ENCODE peak calls at places on chromosomes 7 and 10, in nine cellular contexts. I is suprapubic skin, J is esophagus muscularis mucosa, X is transverse colon, C is spleen, E is sigmoid colon, Q is GM12891, K is breast epithelium, L is GM12878. G is an unnamed sample.
A peak's percentile ranks its signal among the peaks of the same experiment; 100 is the strongest.

GRCh38 chr10:49182776-49183175 is 5.4 kb downstream of the TMEM273 start:
- DNase-seq in L (no peak), C (no peak), I (no peak), J (no peak), E (no peak), X (no peak), Q (no peak), K (no peak), G (no peak)

GRCh38 chr7:128415217-128415785 is 5.5 kb upstream of the IMPDH1 start:
- DNase-seq in K (no peak), E (no peak), I (no peak), L (no peak), Q (no peak), C (no peak), J (no peak), X (no peak), G (no peak)

GRCh38 chr7:158283016-158283974 is 304.3 kb downstream of the PTPRN2 start:
- DNase-seq in J (no peak), K (peak; percentile 25), X (no peak), L (no peak), Q (no peak), E (peak; percentile 49), I (no peak), C (peak; percentile 59), G (no peak)

GRCh38 chr7:101232141-101232821 is 5.3 kb downstream of the CLDN15 start:
- DNase-seq in Q (no peak), X (peak; percentile 88), J (no peak), E (no peak), L (no peak), I (no peak), K (no peak), C (peak; percentile 71), G (no peak)

GRCh38 chr7:107078517-107078966 is 34.0 kb downstream of the PRKAR2B start:
- DNase-seq in X (no peak), Q (no peak), I (no peak), L (no peak), E (no peak), K (no peak), J (no peak), C (no peak), G (no peak)

GRCh38 chr10:97572214-97572989 is at the start of gene ANKRD2:
- DNase-seq in J (no peak), Q (peak; percentile 79), E (peak; percentile 89), C (peak; percentile 90), K (peak; percentile 74), L (no peak), I (peak; percentile 86), X (peak; percentile 78), G (peak; percentile 77)

GRCh38 chr10:104686829-104687228 is 45.7 kb downstream of the SORCS3 start:
- DNase-seq in X (no peak), E (no peak), Q (no peak), J (peak; percentile 42), I (no peak), K (no peak), C (no peak), L (no peak), G (no peak)

GRCh38 chr7:141221007-141221612 is 147.2 kb downstream of the TMEM178B start:
- DNase-seq in I (no peak), J (no peak), K (no peak), C (no peak), L (no peak), X (no peak), Q (no peak), E (no peak), G (no peak)

GRCh38 chr10:110353244-110354119 is 48.8 kb upstream of the SMNDC1 start:
- DNase-seq in Q (no peak), X (peak; percentile 28), C (no peak), E (no peak), K (no peak), L (no peak), J (no peak), I (no peak), G (no peak)

DNA sequence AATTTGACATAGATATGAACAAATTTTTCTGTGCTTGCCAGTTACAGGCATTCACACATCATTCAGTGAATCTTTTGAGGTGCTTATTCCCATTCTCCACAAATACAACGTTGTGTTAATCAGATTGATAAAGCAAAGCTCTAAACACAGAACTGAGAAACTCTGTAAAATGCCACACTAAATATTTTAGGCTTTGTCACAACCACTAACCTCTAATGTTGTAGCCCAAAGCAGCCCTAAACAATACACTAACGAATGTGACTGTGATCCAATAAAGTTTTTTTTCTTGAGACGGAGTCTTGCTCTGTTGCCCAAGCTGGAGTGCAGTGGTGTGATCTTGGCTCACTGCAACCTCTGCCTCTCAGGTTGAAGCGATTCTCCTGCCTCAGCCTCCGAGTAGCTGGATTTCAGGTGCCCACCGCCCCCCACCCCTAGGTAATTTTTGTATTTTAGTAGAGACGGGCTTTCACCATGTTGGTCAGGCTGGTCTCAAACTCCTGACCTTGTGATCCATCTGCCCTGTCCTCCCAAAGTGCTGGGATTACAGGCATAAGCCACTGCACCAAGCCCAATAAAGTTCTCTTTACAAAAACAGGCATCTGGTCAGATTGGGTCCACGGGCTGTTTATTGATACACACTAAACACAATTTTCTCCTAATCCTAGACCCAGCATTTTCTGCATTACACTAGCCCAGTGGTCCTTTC is 6.9 kb downstream of the CYCS start:
- DNase-seq in E (no peak), C (no peak), K (no peak), J (no peak), I (no peak), L (no peak), X (no peak), Q (no peak), G (no peak)
- TF ChIP-seq POLR2AphosphoS5 in E (no peak), C (no peak), K (no peak), J (no peak), I (no peak), L (no peak), X (no peak), Q (peak; percentile 13), G (no peak)

GRCh38 chr10:13340068-13340467 is 8.0 kb downstream of the SEPHS1 start:
- DNase-seq in I (no peak), Q (no peak), K (no peak), C (no peak), X (no peak), L (no peak), J (no peak), E (no peak), G (no peak)

GRCh38 chr10:13337128-13337826 is 10.8 kb downstream of the SEPHS1 start:
- DNase-seq in C (no peak), J (no peak), I (no peak), L (no peak), K (no peak), X (no peak), E (no peak), Q (no peak), G (no peak)

GRCh38 chr10:13335881-13336280 is 12.2 kb downstream of the SEPHS1 start:
- DNase-seq in L (no peak), I (no peak), E (no peak), Q (no peak), K (no peak), C (no peak), X (no peak), J (no peak), G (no peak)

GRCh38 chr10:13338337-13339128 is 9.6 kb downstream of the SEPHS1 start:
- DNase-seq in Q (no peak), I (no peak), K (no peak), L (no peak), E (no peak), C (no peak), J (no peak), X (peak; percentile 58), G (no peak)

DNA sequence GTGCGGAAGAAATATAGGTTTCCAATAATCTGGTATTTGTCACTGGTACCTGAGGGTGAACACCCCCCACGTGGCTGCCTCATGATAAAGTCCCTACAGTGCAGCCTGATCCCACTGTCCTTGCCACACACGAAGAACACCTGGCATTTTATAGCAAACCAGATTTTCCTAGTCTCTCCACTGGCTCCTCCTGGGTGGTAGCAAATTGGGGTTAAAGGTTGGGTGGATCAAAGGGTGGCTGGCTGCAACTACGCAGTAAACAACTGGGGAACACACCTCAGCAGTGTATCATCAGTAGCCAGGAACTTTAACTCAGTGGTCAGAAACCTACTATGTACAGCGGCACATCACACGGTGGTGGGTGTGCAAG is 10.3 kb downstream of the SEPHS1 start:
- DNase-seq in C (no peak), K (no peak), L (no peak), X (peak; percentile 69), Q (no peak), I (no peak), E (no peak), J (no peak), G (no peak)
- TF ChIP-seq POLR2A in C (no peak), K (no peak), L (no peak), X (peak; percentile 20), Q (no peak), I (no peak), E (no peak), J (no peak), G (no peak)

GRCh38 chr10:121976607-121977006 is 1.6 kb upstream of the NSMCE4A start:
- DNase-seq in E (no peak), Q (no peak), X (no peak), J (no peak), I (no peak), K (no peak), C (no peak), L (no peak), G (no peak)

GRCh38 chr10:121974019-121974534 is 940 bp downstream of the NSMCE4A start:
- DNase-seq in J (no peak), Q (no peak), L (no peak), I (no peak), X (no peak), K (no peak), E (no peak), C (no peak), G (no peak)

GRCh38 chr10:121978511-121978910 is 3.5 kb upstream of the NSMCE4A start:
- DNase-seq in L (no peak), C (no peak), K (no peak), X (no peak), Q (no peak), I (no peak), J (no peak), E (no peak), G (no peak)

GRCh38 chr10:121975295-121976086 is 474 bp upstream of the NSMCE4A start:
- DNase-seq in J (no peak), I (no peak), E (no peak), C (no peak), K (no peak), Q (no peak), L (no peak), X (no peak), G (no peak)

GRCh38 chr10:121974535-121975294 is at the start of gene NSMCE4A:
- DNase-seq in X (peak; percentile 82), L (peak; percentile 5), C (peak; percentile 95), Q (peak; percentile 89), I (peak; percentile 83), K (peak; percentile 78), J (no peak), E (peak; percentile 89), G (peak; percentile 87)
- TF ChIP-seq POLR2AphosphoS5 in X (peak; percentile 32), L (peak; percentile 63), C (peak; percentile 77), Q (peak; percentile 37), I (peak; percentile 37), K (peak; percentile 48), J (peak; percentile 65), E (peak; percentile 61), G (peak; percentile 24)

GRCh38 chr10:60788543-60788942 is 10.3 kb downstream of the CDK1 start:
- DNase-seq in J (no peak), X (no peak), I (no peak), L (no peak), K (no peak), Q (no peak), C (no peak), E (no peak), G (no peak)

GRCh38 chr10:60794953-60795352 is 16.7 kb downstream of the CDK1 start:
- DNase-seq in I (no peak), J (no peak), X (no peak), C (no peak), E (no peak), L (no peak), Q (no peak), K (no peak), G (no peak)

GRCh38 chr10:60789340-60789739 is 11.1 kb downstream of the CDK1 start:
- DNase-seq in Q (no peak), K (no peak), X (no peak), E (no peak), C (no peak), L (no peak), I (no peak), J (no peak), G (no peak)
- TF ChIP-seq POLR2A in Q (no peak), K (no peak), X (no peak), E (no peak), C (no peak), L (no peak), I (no peak), J (no peak), G (no peak)

G was measured in GM12892.